ENCODE peak calls at places on chromosomes 13 and 19, in eight cellular contexts. T, H, E, C, M, L, A and X are unnamed samples.

GRCh38 chr13:71149498-71150363 is 717.3 kb downstream of the DACH1 start:
- DNase-seq in T (no peak), H (no peak), E (no peak), C (no peak), M (peak; percentile 76), L (no peak), A (peak; percentile 83), X (no peak)

GRCh38 chr13:94568443-94568842 is 27.5 kb downstream of the TGDS start:
- DNase-seq in T (no peak), H (no peak), E (no peak), C (no peak), M (no peak), L (no peak), A (no peak), X (no peak)

GRCh38 chr13:112253631-112254030 is 122.5 kb upstream of the SPACA7 start:
- DNase-seq in T (no peak), H (no peak), E (no peak), C (no peak), M (no peak), L (no peak), A (no peak), X (no peak)

GRCh38 chr13:41544824-41545707 is 87.7 kb downstream of the RGCC start:
- DNase-seq in T (no peak), H (no peak), E (no peak), C (no peak), M (no peak), L (no peak), A (no peak), X (no peak)

GRCh38 chr19:20661150-20661819 is at the start of gene ZNF626:
- DNase-seq in T (peak; percentile 98), H (peak; percentile 98), E (peak; percentile 95), C (peak; percentile 98), M (peak; percentile 92), L (peak; percentile 84), A (peak; percentile 98), X (peak; percentile 97)

GRCh38 chr13:45393941-45394570 is 24.1 kb downstream of the SLC25A30 start:
- DNase-seq in T (no peak), H (peak; percentile 39), E (no peak), C (peak; percentile 61), M (no peak), L (no peak), A (peak; percentile 71), X (peak; percentile 44)

GRCh38 chr19:46014534-46014933 is 8.3 kb downstream of the PGLYRP1 start:
- DNase-seq in T (no peak), H (no peak), E (no peak), C (no peak), M (no peak), L (no peak), A (no peak), X (no peak)

GRCh38 chr13:48009298-48009697 is 8.2 kb upstream of the SUCLA2 start:
- DNase-seq in T (no peak), H (no peak), E (no peak), C (peak; percentile 60), M (no peak), L (no peak), A (no peak), X (no peak)

GRCh38 chr13:30736461-30736860 is 1.1 kb downstream of the ALOX5AP start:
- DNase-seq in T (no peak), H (no peak), E (no peak), C (no peak), M (no peak), L (no peak), A (no peak), X (no peak)
- H3K4me3 ChIP-seq in T (peak overlapping the region; percentile 52), H (no peak overlapping the region), E (peak overlapping the region; percentile 64), C (peak overlapping the region; percentile 2), M (no peak overlapping the region), L (peak overlapping the region; percentile 62), A (no peak overlapping the region), X (peak overlapping the region; percentile 9)

GRCh38 chr19:28915737-28916460 is 297.1 kb downstream of the UQCRFS1 start:
- DNase-seq in T (no peak), H (no peak), E (no peak), C (no peak), M (no peak), L (no peak), A (no peak), X (no peak)
- H3K9me3 ChIP-seq in T (no peaks in the 10 kb centered on the region), H (no peaks in the 10 kb centered on the region), E (no peaks in the 10 kb centered on the region), C (no peaks in the 10 kb centered on the region), M (no peaks in the 10 kb centered on the region), L (no peaks in the 10 kb centered on the region), A (no peaks in the 10 kb centered on the region), X (no peaks in the 10 kb centered on the region)

GRCh38 chr19:18499055-18499775 is 22.7 kb downstream of the ELL start:
- DNase-seq in T (no peak), H (no peak), E (no peak), C (no peak), M (no peak), L (no peak), A (no peak), X (no peak)

GRCh38 chr19:18495204-18495911 is 26.5 kb downstream of the ELL start:
- DNase-seq in T (no peak), H (no peak), E (no peak), C (no peak), M (no peak), L (no peak), A (no peak), X (no peak)

GRCh38 chr19:18494267-18494607 is 27.6 kb downstream of the ELL start:
- DNase-seq in T (no peak), H (no peak), E (peak; percentile 48), C (no peak), M (no peak), L (no peak), A (no peak), X (no peak)

GRCh38 chr19:18496167-18496979 is 25.5 kb downstream of the ELL start:
- DNase-seq in T (no peak), H (no peak), E (peak; percentile 80), C (no peak), M (peak; percentile 93), L (peak; percentile 71), A (peak; percentile 90), X (no peak)

DNA sequence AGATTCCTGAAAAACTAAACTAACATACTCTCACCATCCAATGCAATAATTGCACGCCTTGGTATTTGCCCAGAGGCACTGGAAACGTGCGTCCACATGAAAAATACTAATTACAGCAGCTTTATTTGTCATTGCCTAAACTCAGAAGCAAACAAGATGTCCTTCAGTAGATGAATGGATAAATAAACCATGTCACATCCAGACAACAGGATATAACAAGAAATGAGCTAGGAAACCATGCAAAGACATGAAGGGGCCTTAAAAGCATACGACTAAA is 25.0 kb downstream of the ELL start:
- DNase-seq in T (no peak), H (no peak), E (no peak), C (no peak), M (no peak), L (no peak), A (no peak), X (no peak)
- H3K4me1 ChIP-seq in T (peaks cover 88% of the 10 kb centered on the region), H (peaks cover 15% of the 10 kb centered on the region), E (peaks cover 73% of the 10 kb centered on the region), C (peaks cover 35% of the 10 kb centered on the region), M (peaks cover 10% of the 10 kb centered on the region), L (peaks cover 98% of the 10 kb centered on the region), A (peaks cover 81% of the 10 kb centered on the region), X (peaks cover 98% of the 10 kb centered on the region)

GRCh38 chr13:75445717-75446529 is 36.0 kb downstream of the TBC1D4 start:
- DNase-seq in T (no peak), H (no peak), E (no peak), C (no peak), M (no peak), L (no peak), A (no peak), X (no peak)
- H3K4me3 ChIP-seq in T (no peak overlapping the region), H (no peak overlapping the region), E (no peak overlapping the region), C (peak overlapping the region; percentile 37), M (no peak overlapping the region), L (no peak overlapping the region), A (no peak overlapping the region), X (peak overlapping the region; percentile 52)

DNA sequence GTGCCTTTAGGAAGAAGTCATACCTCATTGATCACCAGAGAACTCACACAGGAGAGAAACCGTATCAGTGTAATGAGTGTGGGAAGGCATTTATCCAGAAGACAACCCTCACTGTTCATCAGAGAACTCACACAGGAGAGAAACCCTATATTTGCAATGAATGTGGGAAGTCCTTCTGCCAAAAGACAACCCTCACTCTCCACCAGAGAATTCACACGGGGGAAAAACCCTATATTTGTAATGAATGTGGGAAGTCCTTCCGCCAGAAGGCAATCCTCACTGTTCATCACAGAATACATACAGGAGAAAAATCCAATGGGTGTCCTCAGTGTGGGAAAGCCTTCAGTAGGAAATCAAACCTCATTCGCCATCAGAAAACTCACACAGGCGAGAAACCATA is 21.9 kb downstream of the ZNF382 start:
- DNase-seq in T (no peak), H (no peak), E (no peak), C (no peak), M (no peak), L (no peak), A (no peak), X (no peak)
- H3K9me3 ChIP-seq in T (peaks cover 97% of the 10 kb centered on the region), H (peaks cover 69% of the 10 kb centered on the region), E (peaks cover 60% of the 10 kb centered on the region), C (peaks cover 100% of the 10 kb centered on the region), M (no peaks in the 10 kb centered on the region), L (peaks cover 58% of the 10 kb centered on the region), A (no peaks in the 10 kb centered on the region), X (peaks cover 15% of the 10 kb centered on the region)

GRCh38 chr19:2084993-2085720 is 11.0 kb downstream of the MOB3A start:
- DNase-seq in T (no peak), H (no peak), E (peak; percentile 97), C (peak; percentile 61), M (no peak), L (peak; percentile 87), A (peak; percentile 49), X (peak; percentile 65)

GRCh38 chr19:2089727-2090053 is 6.4 kb downstream of the MOB3A start:
- DNase-seq in T (no peak), H (no peak), E (no peak), C (no peak), M (no peak), L (no peak), A (no peak), X (no peak)

GRCh38 chr19:2089001-2089711 is 7.0 kb downstream of the MOB3A start:
- DNase-seq in T (no peak), H (no peak), E (no peak), C (peak; percentile 65), M (no peak), L (no peak), A (no peak), X (no peak)

GRCh38 chr19:2083174-2083854 is 12.8 kb downstream of the MOB3A start:
- DNase-seq in T (no peak), H (peak; percentile 25), E (peak; percentile 82), C (no peak), M (no peak), L (peak; percentile 62), A (no peak), X (no peak)

GRCh38 chr19:2087621-2088100 is 8.5 kb downstream of the MOB3A start:
- DNase-seq in T (no peak), H (no peak), E (peak; percentile 43), C (no peak), M (no peak), L (no peak), A (no peak), X (no peak)
- H3K4me1 ChIP-seq in T (peaks cover 49% of the 10 kb centered on the region), H (peaks cover 9% of the 10 kb centered on the region), E (peaks cover 67% of the 10 kb centered on the region), C (peaks cover 16% of the 10 kb centered on the region), M (no peaks in the 10 kb centered on the region), L (peaks cover 72% of the 10 kb centered on the region), A (peaks cover 9% of the 10 kb centered on the region), X (peaks cover 54% of the 10 kb centered on the region)

DNA sequence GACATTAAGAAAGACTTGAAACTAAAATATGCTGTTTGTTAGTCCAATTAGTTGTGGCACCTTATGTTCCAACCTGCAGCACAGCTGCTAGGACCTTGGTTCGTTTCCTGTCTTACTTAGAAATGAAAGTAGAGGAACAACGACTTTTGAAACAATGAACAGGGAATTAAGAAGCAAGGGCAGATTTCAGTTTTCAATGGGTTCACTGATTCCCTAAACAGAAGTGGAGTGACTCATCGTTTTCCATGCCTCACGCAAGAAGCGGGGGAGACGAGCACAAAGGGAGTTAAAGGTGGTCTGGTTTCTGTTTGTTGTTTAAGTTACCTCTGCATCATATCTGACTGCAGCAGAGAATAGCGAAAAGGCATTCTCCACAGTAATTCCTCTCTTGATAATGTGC is 44.8 kb downstream of the PHF11 start:
- DNase-seq in T (no peak), H (peak; percentile 85), E (no peak), C (no peak), M (no peak), L (no peak), A (no peak), X (no peak)
- H3K4me3 ChIP-seq in T (no peak overlapping the region), H (peak overlapping the region; percentile 2), E (peak overlapping the region; percentile 23), C (peak overlapping the region; percentile 4), M (no peak overlapping the region), L (peak overlapping the region; percentile 13), A (no peak overlapping the region), X (no peak overlapping the region)